ENCODE peak calls at places on chromosomes 5 and 9, in five cellular contexts. K is uterus, C is HCT116, O is IMR-90, F is breast epithelium. H is an unnamed sample.

GRCh38 chr5:139877129-139877597 is 81.6 kb downstream of the PSD2 start:
- DNase-seq in F (no peak), K (no peak), O (no peak), C (peak), H (no peak)

GRCh38 chr5:112412370-112412769 is 6.7 kb downstream of the EPB41L4A start:
- DNase-seq in C (no peak), O (no peak), K (no peak), F (no peak), H (no peak)

GRCh38 chr5:11378462-11378861 is 525.8 kb downstream of the CTNND2 start:
- DNase-seq in C (no peak), O (no peak), F (no peak), K (no peak), H (no peak)

GRCh38 chr5:79689541-79690466 is at the start of gene CMYA5:
- DNase-seq in K (peak), F (peak), C (no peak), O (peak), H (peak)

GRCh38 chr9:2655411-2655901 is 33.9 kb downstream of the VLDLR start:
- DNase-seq in F (no peak), K (no peak), O (peak), C (no peak), H (no peak)

GRCh38 chr5:147448766-147449165 is 61.1 kb downstream of the DPYSL3 start:
- DNase-seq in K (no peak), F (no peak), O (peak), C (no peak), H (no peak)

GRCh38 chr9:134678671-134679443 is 37.3 kb downstream of the COL5A1 start:
- DNase-seq in K (no peak), F (no peak), O (no peak), C (no peak), H (no peak)

GRCh38 chr9:4844031-4844430 is 51.3 kb downstream of the RCL1 start:
- DNase-seq in O (no peak), K (no peak), C (no peak), F (no peak), H (no peak)

GRCh38 chr9:104923740-104924139 is 4.2 kb downstream of the ABCA1 start:
- DNase-seq in C (no peak), K (no peak), O (no peak), F (no peak), H (no peak)

GRCh38 chr9:131735238-131736181 is 4.4 kb downstream of the RAPGEF1 start:
- DNase-seq in O (no peak), F (no peak), C (no peak), K (no peak), H (no peak)

GRCh38 chr9:84297162-84297821 is 43.3 kb downstream of the SLC28A3 start:
- DNase-seq in O (peak), K (no peak), C (no peak), F (no peak), H (no peak)

GRCh38 chr9:127121628-127122175 is 733 bp downstream of the ANGPTL2 start:
- DNase-seq in K (peak), O (peak), C (no peak), F (no peak), H (no peak)

GRCh38 chr5:52360985-52361384 is 426.7 kb upstream of the ITGA1 start:
- DNase-seq in F (no peak), O (no peak), C (no peak), K (no peak), H (no peak)

GRCh38 chr9:114226289-114227055 is 71.1 kb downstream of the COL27A1 start:
- DNase-seq in O (no peak), C (no peak), K (no peak), F (no peak), H (no peak)

GRCh38 chr9:71977003-71977402 is 65.6 kb downstream of the C9orf85 start:
- DNase-seq in F (no peak), K (no peak), C (no peak), O (no peak), H (no peak)

GRCh38 chr5:21238786-21239185 is 1250.8 kb upstream of the CDH18 start:
- DNase-seq in O (no peak), F (no peak), K (no peak), C (no peak), H (no peak)

GRCh38 chr9:73583590-73583989 is 431.9 kb downstream of the ANXA1 start:
- DNase-seq in O (no peak), C (no peak), F (no peak), K (no peak), H (no peak)

GRCh38 chr5:172133359-172134029 is 54.5 kb downstream of the STK10 start:
- DNase-seq in O (peak), K (no peak), F (no peak), C (no peak), H (peak)

DNA sequence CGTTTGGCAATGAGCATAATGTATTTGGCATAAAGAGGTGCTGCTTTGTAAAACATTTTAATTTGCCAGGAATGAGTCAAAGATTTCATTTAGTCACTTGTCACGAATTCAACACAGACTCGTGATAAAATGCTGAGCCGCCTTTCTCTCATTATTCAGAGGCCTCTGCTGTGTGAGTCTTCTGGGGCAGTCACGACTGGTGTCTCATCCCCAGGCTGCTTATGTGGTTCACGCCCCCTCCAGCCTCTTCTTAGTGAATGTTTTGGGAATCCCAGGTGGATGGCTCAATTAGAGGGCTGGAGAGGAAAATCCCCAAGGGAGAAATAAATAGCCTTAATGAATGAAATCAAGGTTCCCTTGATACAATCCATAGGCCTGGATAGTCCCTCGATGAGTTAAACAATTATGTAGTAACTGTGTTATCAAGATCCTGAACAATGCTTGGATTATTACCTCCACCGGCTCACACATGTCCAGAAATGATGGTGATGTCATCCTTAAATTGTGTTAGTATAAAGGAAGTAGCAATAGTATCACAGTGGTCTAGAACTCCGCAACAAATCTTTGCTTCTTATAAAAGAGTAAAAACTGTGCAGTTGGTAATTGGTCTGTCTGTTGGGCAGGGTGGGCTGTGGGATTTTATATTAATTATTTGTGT is 192.1 kb upstream of the ADAMTS16 start:
- DNase-seq in O (no peak), C (no peak), F (no peak), K (no peak), H (no peak)
- TF ChIP-seq POLR2A in O (no peak), C (no peak), F (no peak), K (no peak), H (no peak)

GRCh38 chr9:124661184-124661755 is 109.8 kb downstream of the NR6A1 start:
- DNase-seq in F (no peak), K (no peak), O (peak), C (no peak), H (no peak)

GRCh38 chr9:124660341-124660801 is 110.7 kb downstream of the NR6A1 start:
- DNase-seq in C (no peak), K (no peak), O (peak), F (no peak), H (peak)

GRCh38 chr9:124659099-124659659 is 111.9 kb downstream of the NR6A1 start:
- DNase-seq in K (peak), F (peak), C (no peak), O (peak), H (peak)

GRCh38 chr9:124657526-124657925 is 113.6 kb downstream of the NR6A1 start:
- DNase-seq in K (no peak), C (no peak), O (no peak), F (no peak), H (no peak)

GRCh38 chr9:124658165-124659017 is 112.7 kb downstream of the NR6A1 start:
- DNase-seq in C (peak), O (peak), F (peak), K (peak), H (peak)
- TF ChIP-seq POLR2A in C (peak), O (peak), F (no peak), K (no peak), H (peak)

GRCh38 chr5:91380491-91381133 is 2.5 kb downstream of the ARRDC3 start:
- DNase-seq in K (peak), F (peak), O (peak), C (peak), H (peak)
- TF ChIP-seq POLR2A in K (peak), F (peak), O (peak), C (no peak), H (no peak)

GRCh38 chr9:18829066-18829465 is 203.9 kb downstream of the SAXO1 start:
- DNase-seq in K (no peak), F (no peak), O (no peak), C (no peak), H (no peak)
- TF ChIP-seq POLR2A in K (no peak), F (no peak), O (no peak), C (no peak), H (no peak)

GRCh38 chr5:142357469-142358090 is 32.8 kb upstream of the SPRY4 start:
- DNase-seq in O (peak), C (no peak), F (no peak), K (no peak), H (no peak)

GRCh38 chr5:142356318-142356715 is 31.5 kb upstream of the SPRY4 start:
- DNase-seq in C (no peak), F (no peak), O (peak), K (no peak), H (no peak)

GRCh38 chr5:142358121-142358520 is 33.3 kb upstream of the SPRY4 start:
- DNase-seq in F (no peak), O (no peak), K (no peak), C (no peak), H (no peak)

GRCh38 chr5:142358648-142359047 is 33.8 kb upstream of the SPRY4 start:
- DNase-seq in C (no peak), K (no peak), F (no peak), O (no peak), H (no peak)

GRCh38 chr5:142356716-142357468 is 32.1 kb upstream of the SPRY4 start:
- DNase-seq in C (peak), O (peak), F (peak), K (peak), H (peak)
- TF ChIP-seq POLR2A in C (no peak), O (peak), F (no peak), K (peak), H (peak)

GRCh38 chr5:142108432-142109355 is at the start of gene NDFIP1:
- DNase-seq in C (peak), F (peak), O (peak), K (peak), H (peak)
- TF ChIP-seq POLR2A in C (peak), F (peak), O (peak), K (peak), H (peak)

DNA sequence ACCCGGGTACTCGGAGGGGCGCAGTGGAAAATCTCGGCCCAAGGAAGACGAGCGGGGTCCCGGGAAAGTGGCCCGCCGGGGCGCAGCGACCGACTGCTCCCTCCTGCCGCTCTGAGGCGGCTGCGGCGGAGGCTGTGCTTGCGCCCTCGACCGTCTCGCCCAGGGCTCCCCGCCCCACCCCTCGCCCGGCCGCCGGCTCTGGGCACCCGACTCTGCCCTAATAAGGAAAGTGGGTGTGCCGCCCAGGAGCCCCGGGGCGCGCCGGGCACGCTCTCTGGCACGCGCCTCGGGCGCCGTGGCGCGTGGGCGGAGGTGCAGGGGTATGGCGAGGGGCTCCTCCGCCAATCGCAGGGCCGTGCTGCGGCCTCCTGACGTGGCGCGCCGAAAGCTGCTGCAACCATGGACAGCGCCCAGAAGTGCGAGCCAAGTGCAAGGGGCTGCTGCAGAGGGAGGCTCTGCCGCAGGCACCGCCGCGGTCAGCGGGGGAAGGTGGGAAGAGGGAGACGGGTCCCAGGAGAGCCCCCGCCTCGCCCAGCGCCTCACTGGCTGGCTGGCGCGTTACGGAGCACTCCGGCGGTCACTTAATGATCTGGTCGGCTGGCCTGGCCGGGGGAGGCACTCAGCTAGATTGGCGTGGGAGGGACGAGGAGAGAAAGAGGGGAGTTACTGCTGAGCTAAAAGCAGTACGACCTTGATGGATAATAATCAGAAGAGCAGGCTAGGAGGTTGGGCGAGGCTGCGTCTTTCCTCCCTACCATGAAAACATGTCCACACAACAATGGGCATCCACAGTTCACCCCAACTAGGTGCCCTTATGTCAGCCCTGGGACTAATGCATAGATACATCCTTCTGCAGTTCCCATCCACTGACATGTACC is at the start of gene PRUNE2:
- DNase-seq in C (no peak), K (peak), F (peak), O (peak), H (peak)
- TF ChIP-seq POLR2A in C (no peak), K (peak), F (no peak), O (no peak), H (no peak)